ENCODE peak calls at places on chromosome 18, in eight cellular contexts. One of them, this sample, is unnamed.

GRCh38 chr18:5456577-5457466 is 87.0 kb downstream of the EPB41L3 start:
- DNase-seq in fibroblast of lung: peak
- DNase-seq in endothelial cell: peak
- DNase-seq in GM13976: no peak
- DNase-seq in T follicular helper cell: no peak
- DNase-seq in GM12865: no peak
- DNase-seq in activated T-cell treated with anti-CD3 and anti-CD28 coated beads, Interleukin-2, amount 50 U/mL, for 48 hours: peak
- DNase-seq in RPMI7951: peak
- DNase-seq in this sample: peak

GRCh38 chr18:24023185-24023814 is 8.7 kb downstream of the TTC39C start:
- DNase-seq in activated T-cell treated with anti-CD3 and anti-CD28 coated beads, Interleukin-2, amount 50 U/mL, for 48 hours: no peak
- DNase-seq in GM12865: no peak
- DNase-seq in RPMI7951: no peak
- DNase-seq in endothelial cell: peak
- DNase-seq in fibroblast of lung: no peak
- DNase-seq in GM13976: no peak
- DNase-seq in T follicular helper cell: no peak
- DNase-seq in this sample: no peak

GRCh38 chr18:13266208-13267100 is 47.9 kb downstream of the LDLRAD4 start:
- DNase-seq in GM12865: no peak
- DNase-seq in fibroblast of lung: no peak
- DNase-seq in activated T-cell treated with anti-CD3 and anti-CD28 coated beads, Interleukin-2, amount 50 U/mL, for 48 hours: peak
- DNase-seq in endothelial cell: no peak
- DNase-seq in GM13976: no peak
- DNase-seq in RPMI7951: no peak
- DNase-seq in T follicular helper cell: no peak
- DNase-seq in this sample: no peak

GRCh38 chr18:5600376-5601071 is 56.7 kb upstream of the EPB41L3 start:
- DNase-seq in GM12865: no peak
- DNase-seq in GM13976: no peak
- DNase-seq in RPMI7951: no peak
- DNase-seq in fibroblast of lung: no peak
- DNase-seq in endothelial cell: no peak
- DNase-seq in T follicular helper cell: no peak
- DNase-seq in activated T-cell treated with anti-CD3 and anti-CD28 coated beads, Interleukin-2, amount 50 U/mL, for 48 hours: no peak
- DNase-seq in this sample: peak

GRCh38 chr18:48975817-48976649 is 25.3 kb upstream of the SMAD7 start:
- DNase-seq in fibroblast of lung: peak
- DNase-seq in GM12865: peak
- DNase-seq in activated T-cell treated with anti-CD3 and anti-CD28 coated beads, Interleukin-2, amount 50 U/mL, for 48 hours: peak
- DNase-seq in GM13976: peak
- DNase-seq in T follicular helper cell: peak
- DNase-seq in endothelial cell: peak
- DNase-seq in RPMI7951: peak
- DNase-seq in this sample: peak

GRCh38 chr18:69161383-69162028 is 239.2 kb upstream of the DOK6 start:
- DNase-seq in activated T-cell treated with anti-CD3 and anti-CD28 coated beads, Interleukin-2, amount 50 U/mL, for 48 hours: no peak
- DNase-seq in fibroblast of lung: peak
- DNase-seq in endothelial cell: no peak
- DNase-seq in RPMI7951: peak
- DNase-seq in GM12865: no peak
- DNase-seq in GM13976: no peak
- DNase-seq in T follicular helper cell: no peak
- DNase-seq in this sample: no peak

GRCh38 chr18:29078272-29078671 is 901.3 kb upstream of the CDH2 start:
- DNase-seq in endothelial cell: no peak
- DNase-seq in GM12865: no peak
- DNase-seq in activated T-cell treated with anti-CD3 and anti-CD28 coated beads, Interleukin-2, amount 50 U/mL, for 48 hours: no peak
- DNase-seq in fibroblast of lung: no peak
- DNase-seq in RPMI7951: no peak
- DNase-seq in T follicular helper cell: no peak
- DNase-seq in GM13976: no peak
- DNase-seq in this sample: no peak

GRCh38 chr18:57073516-57074187 is 73.2 kb upstream of the BOD1L2 start:
- DNase-seq in endothelial cell: no peak
- DNase-seq in GM12865: no peak
- DNase-seq in GM13976: no peak
- DNase-seq in fibroblast of lung: no peak
- DNase-seq in RPMI7951: no peak
- DNase-seq in T follicular helper cell: no peak
- DNase-seq in activated T-cell treated with anti-CD3 and anti-CD28 coated beads, Interleukin-2, amount 50 U/mL, for 48 hours: no peak
- DNase-seq in this sample: no peak

GRCh38 chr18:63905361-63905760 is 2.4 kb upstream of the SERPINB10 start:
- DNase-seq in T follicular helper cell: no peak
- DNase-seq in activated T-cell treated with anti-CD3 and anti-CD28 coated beads, Interleukin-2, amount 50 U/mL, for 48 hours: no peak
- DNase-seq in GM12865: peak
- DNase-seq in endothelial cell: no peak
- DNase-seq in RPMI7951: no peak
- DNase-seq in GM13976: no peak
- DNase-seq in fibroblast of lung: no peak
- DNase-seq in this sample: no peak